ENCODE peak calls at places on chromosomes 3 and 15, in ten cellular contexts. F is fibroblast of the aortic adventitia, R is body of pancreas, Y is GM23338, V is adrenal gland, C is kidney, L is fibroblast of lung, K is cardiac fibroblast, E is testis, N is colonic mucosa. I is an unnamed sample.

GRCh38 chr3:37762698-37763097 is 99.0 kb upstream of the CTDSPL start:
- DNase-seq in F (peak), R (no peak), Y (no peak), V (peak), C (no peak), L (no peak), K (peak), E (no peak), N (no peak), I (no peak)

GRCh38 chr3:79246875-79247274 is 520.9 kb downstream of the ROBO1 start:
- DNase-seq in F (no peak), R (no peak), Y (no peak), V (no peak), C (no peak), L (no peak), K (no peak), E (no peak), N (no peak), I (no peak)

GRCh38 chr15:91782221-91782620 is 71.3 kb upstream of the SLCO3A1 start:
- DNase-seq in F (peak), R (peak), Y (no peak), V (peak), C (no peak), L (no peak), K (no peak), E (no peak), N (peak), I (no peak)

GRCh38 chr3:78887029-78887428 is 880.8 kb downstream of the ROBO1 start:
- DNase-seq in F (peak), R (no peak), Y (no peak), V (peak), C (no peak), L (peak), K (peak), E (no peak), N (no peak), I (no peak)

GRCh38 chr3:38479431-38480092 is 16.6 kb upstream of the EXOG start:
- DNase-seq in F (peak), R (peak), Y (peak), V (peak), C (no peak), L (peak), K (peak), E (peak), N (peak), I (no peak)

GRCh38 chr3:126356373-126357298 is 572 bp downstream of the KLF15 start:
- DNase-seq in F (no peak), R (peak), Y (peak), V (peak), C (peak), L (no peak), K (peak), E (peak), N (no peak), I (no peak)

GRCh38 chr3:149174901-149175300 is 45.5 kb downstream of the HPS3 start:
- DNase-seq in F (no peak), R (no peak), Y (no peak), V (no peak), C (no peak), L (no peak), K (no peak), E (no peak), N (no peak), I (no peak)

GRCh38 chr3:107684431-107684925 is 161.7 kb downstream of the BBX start:
- DNase-seq in F (no peak), R (no peak), Y (peak), V (no peak), C (no peak), L (no peak), K (peak), E (no peak), N (no peak), I (no peak)

GRCh38 chr3:129314757-129315385 is 36.2 kb downstream of the HMCES start:
- DNase-seq in F (peak), R (peak), Y (peak), V (peak), C (peak), L (peak), K (peak), E (peak), N (peak), I (peak)

DNA sequence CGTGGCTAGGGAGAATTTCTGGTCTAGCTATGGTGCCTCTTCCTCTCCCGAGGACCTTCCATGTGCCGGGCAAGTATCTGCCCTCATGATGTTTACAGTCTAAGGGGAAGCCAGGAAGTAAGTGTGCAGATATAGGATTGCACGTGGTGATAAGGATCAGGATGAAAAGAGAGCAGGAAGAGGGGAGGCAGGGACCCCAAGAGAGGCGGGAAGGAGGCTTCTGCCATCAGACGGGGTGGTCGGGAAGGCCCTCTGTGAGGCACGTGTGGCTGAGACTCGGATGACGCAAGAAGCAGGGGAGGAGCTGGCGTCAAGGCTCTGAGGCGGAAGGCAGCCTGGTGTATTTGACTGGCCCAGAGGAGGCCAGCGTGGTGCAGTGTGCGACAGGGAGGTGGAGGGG is 747 bp upstream of the IQSEC1 start:
- DNase-seq in F (no peak), R (no peak), Y (peak), V (no peak), C (no peak), L (no peak), K (no peak), E (no peak), N (no peak), I (no peak)
- H3K4me3 ChIP-seq in F (no peak), R (no peak), Y (peak), V (no peak), C (no peak), L (no peak), K (no peak), E (peak), N (peak), I (no peak)

GRCh38 chr15:49423021-49423420 is at the start of gene FGF7:
- DNase-seq in F (peak), R (no peak), Y (peak), V (no peak), C (no peak), L (peak), K (peak), E (no peak), N (no peak), I (peak)
- H3K4me3 ChIP-seq in F (peak), R (no peak), Y (no peak), V (no peak), C (peak), L (peak), K (peak), E (peak), N (peak), I (peak)

GRCh38 chr15:57792729-57793449 is 86.4 kb downstream of the POLR2M start:
- DNase-seq in F (no peak), R (no peak), Y (no peak), V (no peak), C (no peak), L (no peak), K (no peak), E (no peak), N (peak), I (no peak)

GRCh38 chr15:57795261-57795660 is 88.7 kb downstream of the POLR2M start:
- DNase-seq in F (no peak), R (no peak), Y (no peak), V (no peak), C (no peak), L (no peak), K (peak), E (no peak), N (no peak), I (no peak)

GRCh38 chr15:57797145-57797544 is 90.6 kb downstream of the POLR2M start:
- DNase-seq in F (no peak), R (no peak), Y (no peak), V (no peak), C (no peak), L (no peak), K (no peak), E (no peak), N (no peak), I (no peak)

GRCh38 chr15:57797608-57798267 is 91.2 kb downstream of the POLR2M start:
- DNase-seq in F (no peak), R (no peak), Y (no peak), V (no peak), C (no peak), L (no peak), K (no peak), E (no peak), N (no peak), I (no peak)
- H3K4me3 ChIP-seq in F (no peak), R (no peak), Y (no peak), V (no peak), C (no peak), L (no peak), K (no peak), E (no peak), N (no peak), I (no peak)

GRCh38 chr15:66706225-66706732 is 4.2 kb downstream of the SMAD6 start:
- DNase-seq in F (peak), R (peak), Y (no peak), V (no peak), C (no peak), L (peak), K (peak), E (peak), N (no peak), I (no peak)
- H3K4me3 ChIP-seq in F (peak), R (no peak), Y (no peak), V (no peak), C (peak), L (peak), K (peak), E (peak), N (no peak), I (no peak)

I was measured in skeletal muscle cell.